ENCODE peak calls at places on chromosome 5, in seven cellular contexts. One of them, this sample, is unnamed.

GRCh38 chr5:135019314-135019713 is 14.7 kb downstream of the PITX1 start:
- DNase-seq in uterus: peak
- DNase-seq in HFFc6: no peak
- DNase-seq in fibroblast of pulmonary artery: no peak
- DNase-seq in OCI-LY7: peak
- DNase-seq in endothelial cell: no peak
- DNase-seq in GM13976: no peak
- DNase-seq in this sample: no peak

GRCh38 chr5:180487556-180487955 is 6.6 kb upstream of the CNOT6 start:
- DNase-seq in GM13976: no peak
- DNase-seq in fibroblast of pulmonary artery: no peak
- DNase-seq in OCI-LY7: no peak
- DNase-seq in HFFc6: no peak
- DNase-seq in uterus: no peak
- DNase-seq in endothelial cell: no peak
- DNase-seq in this sample: no peak

GRCh38 chr5:71955718-71956117 is 151.6 kb upstream of the MAP1B start:
- DNase-seq in fibroblast of pulmonary artery: peak
- DNase-seq in GM13976: no peak
- DNase-seq in OCI-LY7: no peak
- DNase-seq in endothelial cell: no peak
- DNase-seq in uterus: no peak
- DNase-seq in HFFc6: no peak
- DNase-seq in this sample: no peak

GRCh38 chr5:65338606-65339151 is 143.0 kb downstream of the ADAMTS6 start:
- DNase-seq in OCI-LY7: no peak
- DNase-seq in HFFc6: no peak
- DNase-seq in GM13976: no peak
- DNase-seq in endothelial cell: no peak
- DNase-seq in fibroblast of pulmonary artery: no peak
- DNase-seq in uterus: no peak
- DNase-seq in this sample: no peak

GRCh38 chr5:148924817-148925216 is 98.4 kb downstream of the ADRB2 start:
- DNase-seq in fibroblast of pulmonary artery: peak
- DNase-seq in endothelial cell: no peak
- DNase-seq in uterus: peak
- DNase-seq in GM13976: no peak
- DNase-seq in OCI-LY7: no peak
- DNase-seq in HFFc6: no peak
- DNase-seq in this sample: no peak

GRCh38 chr5:34552686-34553085 is 103.4 kb upstream of the RAI14 start:
- DNase-seq in fibroblast of pulmonary artery: no peak
- DNase-seq in GM13976: no peak
- DNase-seq in HFFc6: no peak
- DNase-seq in OCI-LY7: no peak
- DNase-seq in endothelial cell: no peak
- DNase-seq in uterus: no peak
- DNase-seq in this sample: no peak

GRCh38 chr5:175658299-175659145 is 651 bp downstream of the HRH2 start:
- DNase-seq in fibroblast of pulmonary artery: no peak
- DNase-seq in HFFc6: no peak
- DNase-seq in uterus: no peak
- DNase-seq in OCI-LY7: no peak
- DNase-seq in endothelial cell: peak
- DNase-seq in GM13976: no peak
- DNase-seq in this sample: peak

GRCh38 chr5:66247176-66247960 is 103.3 kb downstream of the SREK1 start:
- DNase-seq in HFFc6: peak
- DNase-seq in uterus: no peak
- DNase-seq in OCI-LY7: no peak
- DNase-seq in fibroblast of pulmonary artery: peak
- DNase-seq in GM13976: no peak
- DNase-seq in endothelial cell: no peak
- DNase-seq in this sample: no peak

GRCh38 chr5:659496-660263 is 33.5 kb downstream of the TPPP start:
- DNase-seq in HFFc6: no peak
- DNase-seq in uterus: no peak
- DNase-seq in OCI-LY7: no peak
- DNase-seq in fibroblast of pulmonary artery: no peak
- DNase-seq in endothelial cell: no peak
- DNase-seq in GM13976: no peak
- DNase-seq in this sample: no peak

GRCh38 chr5:87246046-87246445 is 21.6 kb upstream of the RASA1 start:
- DNase-seq in fibroblast of pulmonary artery: no peak
- DNase-seq in endothelial cell: no peak
- DNase-seq in HFFc6: no peak
- DNase-seq in GM13976: no peak
- DNase-seq in OCI-LY7: no peak
- DNase-seq in uterus: no peak
- DNase-seq in this sample: no peak

GRCh38 chr5:169641253-169641652 is 4.2 kb downstream of the DOCK2 start:
- DNase-seq in OCI-LY7: no peak
- DNase-seq in GM13976: no peak
- DNase-seq in HFFc6: peak
- DNase-seq in fibroblast of pulmonary artery: peak
- DNase-seq in uterus: no peak
- DNase-seq in endothelial cell: peak
- DNase-seq in this sample: no peak

GRCh38 chr5:62084391-62084790 is 221.6 kb upstream of the KIF2A start:
- DNase-seq in uterus: no peak
- DNase-seq in GM13976: no peak
- DNase-seq in fibroblast of pulmonary artery: no peak
- DNase-seq in endothelial cell: no peak
- DNase-seq in HFFc6: no peak
- DNase-seq in OCI-LY7: no peak
- DNase-seq in this sample: no peak
- TF ChIP-seq CTCF in uterus: no peak
- TF ChIP-seq CTCF in GM13976: no peak
- TF ChIP-seq CTCF in fibroblast of pulmonary artery: no peak
- TF ChIP-seq CTCF in endothelial cell: no peak
- TF ChIP-seq CTCF in HFFc6: no peak
- TF ChIP-seq CTCF in OCI-LY7: no peak
- TF ChIP-seq CTCF in this sample: no peak

GRCh38 chr5:57302164-57302563 is 128.3 kb downstream of the GPBP1 start:
- DNase-seq in endothelial cell: no peak
- DNase-seq in uterus: no peak
- DNase-seq in fibroblast of pulmonary artery: peak
- DNase-seq in OCI-LY7: no peak
- DNase-seq in GM13976: no peak
- DNase-seq in HFFc6: peak
- DNase-seq in this sample: peak
- TF ChIP-seq CTCF in endothelial cell: no peak
- TF ChIP-seq CTCF in uterus: no peak
- TF ChIP-seq CTCF in fibroblast of pulmonary artery: no peak
- TF ChIP-seq CTCF in OCI-LY7: no peak
- TF ChIP-seq CTCF in GM13976: no peak
- TF ChIP-seq CTCF in HFFc6: peak
- TF ChIP-seq CTCF in this sample: no peak

GRCh38 chr5:158686240-158686639 is 413.5 kb downstream of the EBF1 start:
- DNase-seq in fibroblast of pulmonary artery: no peak
- DNase-seq in OCI-LY7: no peak
- DNase-seq in endothelial cell: no peak
- DNase-seq in HFFc6: no peak
- DNase-seq in GM13976: no peak
- DNase-seq in uterus: no peak
- DNase-seq in this sample: no peak

GRCh38 chr5:158684469-158684868 is 415.2 kb downstream of the EBF1 start:
- DNase-seq in uterus: no peak
- DNase-seq in fibroblast of pulmonary artery: no peak
- DNase-seq in HFFc6: no peak
- DNase-seq in endothelial cell: no peak
- DNase-seq in GM13976: no peak
- DNase-seq in OCI-LY7: no peak
- DNase-seq in this sample: no peak

GRCh38 chr5:158679221-158679641 is 420.5 kb downstream of the EBF1 start:
- DNase-seq in uterus: no peak
- DNase-seq in OCI-LY7: no peak
- DNase-seq in endothelial cell: no peak
- DNase-seq in GM13976: no peak
- DNase-seq in HFFc6: no peak
- DNase-seq in fibroblast of pulmonary artery: no peak
- DNase-seq in this sample: no peak

GRCh38 chr5:158677490-158677838 is 422.3 kb downstream of the EBF1 start:
- DNase-seq in uterus: no peak
- DNase-seq in HFFc6: no peak
- DNase-seq in OCI-LY7: no peak
- DNase-seq in endothelial cell: no peak
- DNase-seq in GM13976: no peak
- DNase-seq in fibroblast of pulmonary artery: no peak
- DNase-seq in this sample: no peak

DNA sequence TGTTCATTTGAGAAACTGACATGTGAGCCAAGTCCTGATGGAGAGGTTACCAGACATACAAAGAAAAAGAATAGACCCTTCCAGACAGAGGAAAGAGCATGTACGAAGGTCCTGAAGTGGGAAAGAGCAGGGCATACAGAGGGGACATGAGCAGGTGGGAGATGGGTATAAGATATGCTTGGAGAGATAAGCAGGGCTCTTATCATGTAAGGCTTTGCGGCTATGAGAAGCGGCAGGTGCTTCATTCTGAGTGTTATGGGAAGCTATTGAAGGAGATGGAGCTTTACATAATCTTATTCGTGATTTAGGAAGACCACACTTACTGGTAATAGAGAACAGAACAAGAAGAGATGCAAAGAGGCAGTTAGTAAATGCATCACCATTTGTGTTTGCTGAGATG is 417.1 kb downstream of the EBF1 start:
- DNase-seq in fibroblast of pulmonary artery: no peak
- DNase-seq in GM13976: no peak
- DNase-seq in OCI-LY7: no peak
- DNase-seq in HFFc6: no peak
- DNase-seq in endothelial cell: no peak
- DNase-seq in uterus: no peak
- DNase-seq in this sample: no peak
- TF ChIP-seq CTCF in fibroblast of pulmonary artery: no peak
- TF ChIP-seq CTCF in GM13976: no peak
- TF ChIP-seq CTCF in OCI-LY7: no peak
- TF ChIP-seq CTCF in HFFc6: no peak
- TF ChIP-seq CTCF in endothelial cell: no peak
- TF ChIP-seq CTCF in uterus: no peak
- TF ChIP-seq CTCF in this sample: no peak

GRCh38 chr5:129096382-129096991 is 1.9 kb downstream of the ISOC1 start:
- DNase-seq in GM13976: no peak
- DNase-seq in endothelial cell: no peak
- DNase-seq in OCI-LY7: peak
- DNase-seq in fibroblast of pulmonary artery: peak
- DNase-seq in uterus: no peak
- DNase-seq in HFFc6: no peak
- DNase-seq in this sample: no peak
- TF ChIP-seq CTCF in GM13976: no peak
- TF ChIP-seq CTCF in endothelial cell: peak
- TF ChIP-seq CTCF in OCI-LY7: no peak
- TF ChIP-seq CTCF in fibroblast of pulmonary artery: peak
- TF ChIP-seq CTCF in uterus: no peak
- TF ChIP-seq CTCF in HFFc6: peak
- TF ChIP-seq CTCF in this sample: no peak

DNA sequence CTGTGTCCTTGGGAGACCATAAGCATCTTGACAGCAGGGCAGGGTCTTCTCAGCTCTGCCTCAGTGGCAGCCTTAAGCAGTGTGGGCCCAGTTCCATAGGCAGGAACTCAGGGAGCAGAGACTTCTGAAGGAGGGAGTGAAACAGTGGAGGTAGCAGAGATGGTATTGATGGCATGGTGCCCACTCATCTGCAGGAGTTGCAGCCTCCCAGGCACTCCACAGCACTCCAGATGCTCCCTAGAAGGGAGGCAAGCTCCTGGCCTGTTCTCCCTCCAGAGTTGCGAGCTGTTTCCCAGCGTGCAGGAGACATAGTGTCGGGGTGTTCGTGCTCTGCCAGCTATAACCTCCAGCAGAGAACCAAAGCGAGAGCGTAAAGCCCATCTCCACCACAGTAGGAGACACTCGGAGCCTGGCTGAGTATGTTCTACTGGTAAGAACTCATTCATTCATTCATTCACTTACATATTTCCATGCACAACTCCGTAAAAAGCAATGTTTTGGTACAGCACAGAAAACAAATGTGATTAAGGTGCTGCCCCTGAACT is 31.4 kb upstream of the UNC5A start:
- DNase-seq in uterus: no peak
- DNase-seq in HFFc6: no peak
- DNase-seq in OCI-LY7: no peak
- DNase-seq in fibroblast of pulmonary artery: no peak
- DNase-seq in GM13976: no peak
- DNase-seq in endothelial cell: no peak
- DNase-seq in this sample: no peak
- TF ChIP-seq CTCF in uterus: no peak
- TF ChIP-seq CTCF in HFFc6: no peak
- TF ChIP-seq CTCF in OCI-LY7: no peak
- TF ChIP-seq CTCF in fibroblast of pulmonary artery: no peak
- TF ChIP-seq CTCF in GM13976: no peak
- TF ChIP-seq CTCF in endothelial cell: no peak
- TF ChIP-seq CTCF in this sample: no peak

This sample was measured in activated CD8-positive, alpha-beta T cell treated with anti-CD3 and anti-CD28 coated beads for 36 hours.